ENCODE peak calls at places on chromosome 18, in seven cellular contexts. H is sciatic nerve; A is stimulated activated CD4-positive, alpha-beta T cell treated with anti-CD3 and anti-CD28 coated beads, TNF-alpha, amount 100 ng/mL, for 4 hours; L is cardiac fibroblast; T is epithelial cell of esophagus; Y is HuH-7.5; R is AG10803. Z is an unnamed sample.

GRCh38 chr18:74866577-74866976 is 268.9 kb downstream of the ZNF407 start:
- DNase-seq in H (no peak), A (no peak), L (no peak), T (no peak), Y (no peak), R (no peak), Z (no peak)

GRCh38 chr18:45820144-45820745 is 5.2 kb upstream of the SIGLEC15 start:
- DNase-seq in H (no peak), A (no peak), L (no peak), T (no peak), Y (no peak), R (no peak), Z (no peak)

GRCh38 chr18:23352042-23352441 is 101.0 kb upstream of the RIOK3 start:
- DNase-seq in H (no peak), A (no peak), L (no peak), T (no peak), Y (no peak), R (peak), Z (no peak)

GRCh38 chr18:44626807-44627206 is 53.9 kb upstream of the SETBP1 start:
- DNase-seq in H (no peak), A (no peak), L (peak), T (peak), Y (no peak), R (no peak), Z (no peak)

GRCh38 chr18:48616484-48617255 is 77.8 kb downstream of the CTIF start:
- DNase-seq in H (no peak), A (no peak), L (no peak), T (peak), Y (no peak), R (peak), Z (no peak)

GRCh38 chr18:49161627-49162026 is 210.9 kb upstream of the SMAD7 start:
- DNase-seq in H (no peak), A (no peak), L (peak), T (no peak), Y (no peak), R (peak), Z (no peak)

GRCh38 chr18:48445540-48445939 is 36.4 kb upstream of the ZBTB7C start:
- DNase-seq in H (peak), A (peak), L (peak), T (peak), Y (peak), R (peak), Z (no peak)

GRCh38 chr18:49585781-49586663 is 24.2 kb downstream of the LIPG start:
- DNase-seq in H (no peak), A (no peak), L (no peak), T (no peak), Y (no peak), R (no peak), Z (no peak)

GRCh38 chr18:46051731-46052461 is 20.2 kb downstream of the PSTPIP2 start:
- DNase-seq in H (no peak), A (no peak), L (peak), T (peak), Y (peak), R (peak), Z (no peak)